ENCODE peak calls at places on chromosomes 2 and 18, in four cellular contexts. M is endothelial cell of umbilical vein, Y is HCT116, N is fibroblast of lung. R is an unnamed sample.

GRCh38 chr2:170587937-170588336 is 127.2 kb upstream of the SP5 start:
- DNase-seq in M (no peak), Y (no peak), N (peak), R (peak)

GRCh38 chr18:48930926-48931325 is 19.8 kb downstream of the SMAD7 start:
- DNase-seq in M (peak), Y (no peak), N (no peak), R (no peak)

GRCh38 chr2:167702227-167702626 is 545.2 kb downstream of the STK39 start:
- DNase-seq in M (no peak), Y (no peak), N (no peak), R (no peak)

GRCh38 chr18:77985486-77985885 is 735.8 kb downstream of the GALR1 start:
- DNase-seq in M (no peak), Y (no peak), N (no peak), R (no peak)

GRCh38 chr2:70328921-70329561 is 27.2 kb upstream of the FAM136A start:
- DNase-seq in M (no peak), Y (peak), N (no peak), R (peak)

GRCh38 chr2:237616373-237617304 is 10.7 kb upstream of the LRRFIP1 start:
- DNase-seq in M (peak), Y (no peak), N (peak), R (no peak)

GRCh38 chr2:238968616-238969394 is 120.9 kb downstream of the TWIST2 start:
- DNase-seq in M (no peak), Y (no peak), N (no peak), R (no peak)

GRCh38 chr2:230129343-230129742 is 60.6 kb upstream of the SLC16A14 start:
- DNase-seq in M (no peak), Y (no peak), N (peak), R (no peak)

GRCh38 chr2:189142893-189143759 is 36.4 kb downstream of the COL5A2 start:
- DNase-seq in M (peak), Y (peak), N (peak), R (no peak)

GRCh38 chr2:145304501-145304900 is 784.6 kb upstream of the ZEB2 start:
- DNase-seq in M (no peak), Y (no peak), N (no peak), R (no peak)

GRCh38 chr2:241673797-241674725 is 12.6 kb downstream of the DTYMK start:
- DNase-seq in M (no peak), Y (no peak), N (no peak), R (no peak)

GRCh38 chr2:68900496-68901198 is 29.4 kb upstream of the BMP10 start:
- DNase-seq in M (no peak), Y (no peak), N (no peak), R (no peak)

GRCh38 chr18:32438173-32438572 is 32.5 kb downstream of the GAREM1 start:
- DNase-seq in M (no peak), Y (no peak), N (no peak), R (no peak)

GRCh38 chr18:67517224-67517765 is 775 bp upstream of the DSEL start:
- DNase-seq in M (no peak), Y (no peak), N (no peak), R (no peak)

GRCh38 chr18:59697236-59697932 is at the start of gene CCBE1:
- DNase-seq in M (peak), Y (peak), N (peak), R (no peak)

GRCh38 chr2:39541011-39541930 is 104.2 kb upstream of the MAP4K3 start:
- DNase-seq in M (peak), Y (no peak), N (no peak), R (no peak)

GRCh38 chr2:75560022-75560767 is 544 bp downstream of the EVA1A start:
- DNase-seq in M (peak), Y (no peak), N (peak), R (no peak)

GRCh38 chr2:189144700-189145211 is 34.8 kb downstream of the COL5A2 start:
- DNase-seq in M (no peak), Y (no peak), N (peak), R (no peak)

GRCh38 chr2:233674995-233675394 is 3.3 kb downstream of the UGT1A9 start:
- DNase-seq in M (no peak), Y (no peak), N (no peak), R (no peak)

GRCh38 chr2:119234021-119235019 is 10.7 kb downstream of the STEAP3 start:
- DNase-seq in M (peak), Y (no peak), N (peak), R (no peak)
- TF ChIP-seq CTCF in M (peak), Y (peak), N (peak), R (peak)

GRCh38 chr2:32947076-32947483 is 327 bp downstream of the LTBP1 start:
- DNase-seq in M (peak), Y (no peak), N (no peak), R (no peak)

GRCh38 chr2:32948266-32948665 is 1.5 kb downstream of the LTBP1 start:
- DNase-seq in M (no peak), Y (no peak), N (no peak), R (no peak)

GRCh38 chr2:32947484-32948143 is 861 bp downstream of the LTBP1 start:
- DNase-seq in M (peak), Y (no peak), N (peak), R (no peak)

GRCh38 chr2:32945286-32945685 is 1.5 kb upstream of the LTBP1 start:
- DNase-seq in M (no peak), Y (no peak), N (no peak), R (no peak)

GRCh38 chr2:32946314-32947075 is at the start of gene LTBP1:
- DNase-seq in M (peak), Y (peak), N (peak), R (no peak)
- H3K9ac ChIP-seq in M (peak), Y (peak), N (peak), R (peak)

DNA sequence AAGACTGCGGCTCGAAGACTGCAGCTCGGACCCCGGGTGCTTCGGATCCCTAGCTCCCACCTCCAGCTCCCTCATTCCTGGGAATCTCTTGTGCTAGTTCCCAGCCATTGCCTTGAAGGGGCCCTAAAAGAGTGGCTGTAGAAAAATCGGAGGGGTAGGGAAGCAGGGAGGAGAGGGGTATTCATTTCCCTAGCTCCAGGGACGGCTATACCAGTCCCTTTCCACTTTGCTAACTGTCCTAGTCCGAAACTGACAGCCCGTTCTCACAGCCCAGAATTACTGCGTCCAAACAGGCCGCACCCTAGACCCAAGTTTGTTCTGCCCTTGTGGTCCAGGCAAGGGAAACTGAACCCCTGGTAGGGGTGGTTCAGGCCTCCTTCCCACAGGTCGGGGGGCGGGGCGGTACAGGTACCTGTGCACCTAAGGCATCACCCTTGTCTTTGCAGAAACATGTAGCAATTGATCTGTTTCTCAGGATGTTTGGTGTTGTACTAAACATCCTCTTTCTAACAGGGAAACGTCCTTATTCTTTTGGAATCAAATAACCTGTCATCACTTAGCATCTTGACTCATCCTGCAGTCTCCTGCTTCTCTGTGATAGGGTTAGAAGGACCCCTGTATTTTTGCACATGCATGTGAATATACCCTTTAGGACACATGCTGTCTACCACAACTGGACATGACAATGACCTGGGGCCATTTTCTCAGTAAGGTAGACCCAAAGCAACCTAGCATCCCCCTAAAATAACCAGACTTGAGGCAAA is 4.0 kb downstream of the EMX1 start:
- DNase-seq in M (no peak), Y (no peak), N (no peak), R (no peak)
- TF ChIP-seq CTCF in M (no peak), Y (no peak), N (no peak), R (no peak)

GRCh38 chr2:11422491-11422865 is 43.5 kb downstream of the E2F6 start:
- DNase-seq in M (no peak), Y (no peak), N (no peak), R (no peak)

GRCh38 chr2:11419781-11420180 is 46.2 kb downstream of the E2F6 start:
- DNase-seq in M (no peak), Y (no peak), N (no peak), R (no peak)

GRCh38 chr2:11421863-11422490 is 44.0 kb downstream of the E2F6 start:
- DNase-seq in M (no peak), Y (no peak), N (no peak), R (no peak)

GRCh38 chr2:11420190-11420589 is 45.8 kb downstream of the E2F6 start:
- DNase-seq in M (no peak), Y (no peak), N (no peak), R (no peak)

GRCh38 chr2:11420671-11421070 is 45.3 kb downstream of the E2F6 start:
- DNase-seq in M (no peak), Y (no peak), N (no peak), R (no peak)
- H3K9ac ChIP-seq in M (no peak), Y (no peak), N (no peak), R (no peak)

R was measured in keratinocyte.